ENCODE peak calls at places on chromosomes 4 and X, in four cellular contexts. One of them, this sample, is unnamed.

GRCh38 chrX:154374361-154375155 is at the start of gene FLNA:
- DNase-seq in left ventricle myocardium superior: peak
- DNase-seq in HT1080: no peak
- DNase-seq in CD8-positive, alpha-beta T cell: no peak
- DNase-seq in this sample: no peak

GRCh38 chr4:37802068-37802666 is 24.3 kb upstream of the PGM2 start:
- DNase-seq in CD8-positive, alpha-beta T cell: no peak
- DNase-seq in left ventricle myocardium superior: peak
- DNase-seq in HT1080: peak
- DNase-seq in this sample: peak

GRCh38 chr4:26839534-26839951 is 21.1 kb upstream of the STIM2 start:
- DNase-seq in HT1080: peak
- DNase-seq in CD8-positive, alpha-beta T cell: no peak
- DNase-seq in left ventricle myocardium superior: no peak
- DNase-seq in this sample: no peak

GRCh38 chr4:5470318-5470889 is 238.0 kb downstream of the EVC2 start:
- DNase-seq in CD8-positive, alpha-beta T cell: no peak
- DNase-seq in HT1080: no peak
- DNase-seq in left ventricle myocardium superior: no peak
- DNase-seq in this sample: no peak

GRCh38 chrX:13216139-13216538 is 103.7 kb downstream of the ATXN3L start:
- DNase-seq in left ventricle myocardium superior: no peak
- DNase-seq in CD8-positive, alpha-beta T cell: no peak
- DNase-seq in HT1080: no peak
- DNase-seq in this sample: no peak

GRCh38 chrX:7515681-7516413 is 327.1 kb upstream of the VCX start:
- DNase-seq in HT1080: peak
- DNase-seq in CD8-positive, alpha-beta T cell: no peak
- DNase-seq in left ventricle myocardium superior: no peak
- DNase-seq in this sample: peak

GRCh38 chr4:11106190-11106589 is 322.5 kb downstream of the HS3ST1 start:
- DNase-seq in left ventricle myocardium superior: no peak
- DNase-seq in HT1080: peak
- DNase-seq in CD8-positive, alpha-beta T cell: no peak
- DNase-seq in this sample: no peak

GRCh38 chr4:154084864-154085263 is 296.0 kb upstream of the SFRP2 start:
- DNase-seq in CD8-positive, alpha-beta T cell: no peak
- DNase-seq in left ventricle myocardium superior: no peak
- DNase-seq in HT1080: peak
- DNase-seq in this sample: no peak

GRCh38 chr4:128861856-128862518 is 52.5 kb downstream of the JADE1 start:
- DNase-seq in HT1080: no peak
- DNase-seq in CD8-positive, alpha-beta T cell: no peak
- DNase-seq in left ventricle myocardium superior: peak
- DNase-seq in this sample: no peak

GRCh38 chr4:166675411-166675810 is 558.9 kb downstream of the SPOCK3 start:
- DNase-seq in HT1080: peak
- DNase-seq in CD8-positive, alpha-beta T cell: no peak
- DNase-seq in left ventricle myocardium superior: no peak
- DNase-seq in this sample: peak

GRCh38 chr4:83548151-83548905 is 12.4 kb downstream of the GPAT3 start:
- DNase-seq in left ventricle myocardium superior: peak
- DNase-seq in CD8-positive, alpha-beta T cell: peak
- DNase-seq in HT1080: peak
- DNase-seq in this sample: peak

GRCh38 chr4:101037938-101038413 is 309.4 kb downstream of the PPP3CA start:
- DNase-seq in CD8-positive, alpha-beta T cell: no peak
- DNase-seq in HT1080: peak
- DNase-seq in left ventricle myocardium superior: no peak
- DNase-seq in this sample: no peak

GRCh38 chrX:104310084-104310483 is 55.4 kb upstream of the ESX1 start:
- DNase-seq in CD8-positive, alpha-beta T cell: no peak
- DNase-seq in left ventricle myocardium superior: no peak
- DNase-seq in HT1080: peak
- DNase-seq in this sample: peak

GRCh38 chrX:108584617-108585211 is 145.1 kb downstream of the COL4A5 start:
- DNase-seq in HT1080: peak
- DNase-seq in left ventricle myocardium superior: no peak
- DNase-seq in CD8-positive, alpha-beta T cell: no peak
- DNase-seq in this sample: peak

GRCh38 chr4:137980641-137981040 is 261.5 kb downstream of the SLC7A11 start:
- DNase-seq in CD8-positive, alpha-beta T cell: no peak
- DNase-seq in left ventricle myocardium superior: no peak
- DNase-seq in HT1080: no peak
- DNase-seq in this sample: no peak

GRCh38 chrX:13659057-13659456 is 6.1 kb downstream of the TCEANC start:
- DNase-seq in HT1080: peak
- DNase-seq in left ventricle myocardium superior: no peak
- DNase-seq in CD8-positive, alpha-beta T cell: no peak
- DNase-seq in this sample: no peak

GRCh38 chrX:134453631-134454030 is 6.3 kb upstream of the HPRT1 start:
- DNase-seq in CD8-positive, alpha-beta T cell: no peak
- DNase-seq in left ventricle myocardium superior: peak
- DNase-seq in HT1080: no peak
- DNase-seq in this sample: no peak

GRCh38 chrX:128439159-128439558 is 387.0 kb upstream of the ACTRT1 start:
- DNase-seq in left ventricle myocardium superior: no peak
- DNase-seq in CD8-positive, alpha-beta T cell: no peak
- DNase-seq in HT1080: no peak
- DNase-seq in this sample: no peak

GRCh38 chrX:57453901-57454300 is 137.9 kb upstream of the ZXDB start:
- DNase-seq in left ventricle myocardium superior: no peak
- DNase-seq in CD8-positive, alpha-beta T cell: peak
- DNase-seq in HT1080: no peak
- DNase-seq in this sample: peak

GRCh38 chr4:67451464-67451863 is 93.8 kb downstream of the CENPC start:
- DNase-seq in HT1080: no peak
- DNase-seq in left ventricle myocardium superior: no peak
- DNase-seq in CD8-positive, alpha-beta T cell: no peak
- DNase-seq in this sample: no peak

GRCh38 chr4:154677300-154677699 is 64.8 kb upstream of the FGG start:
- DNase-seq in left ventricle myocardium superior: no peak
- DNase-seq in HT1080: no peak
- DNase-seq in CD8-positive, alpha-beta T cell: no peak
- DNase-seq in this sample: no peak

GRCh38 chr4:172726001-172726423 is 442.6 kb upstream of the GALNT7 start:
- DNase-seq in CD8-positive, alpha-beta T cell: no peak
- DNase-seq in HT1080: no peak
- DNase-seq in left ventricle myocardium superior: no peak
- DNase-seq in this sample: no peak

GRCh38 chr4:182143086-182143821 is 99.9 kb upstream of the TENM3 start:
- DNase-seq in CD8-positive, alpha-beta T cell: no peak
- DNase-seq in HT1080: peak
- DNase-seq in left ventricle myocardium superior: no peak
- DNase-seq in this sample: no peak

GRCh38 chr4:16687011-16687410 is 211.4 kb downstream of the LDB2 start:
- DNase-seq in CD8-positive, alpha-beta T cell: no peak
- DNase-seq in left ventricle myocardium superior: no peak
- DNase-seq in HT1080: no peak
- DNase-seq in this sample: no peak

GRCh38 chrX:351736-352135 is 33.1 kb upstream of the GTPBP6 start:
- DNase-seq in CD8-positive, alpha-beta T cell: no peak
- DNase-seq in HT1080: no peak
- DNase-seq in left ventricle myocardium superior: peak
- DNase-seq in this sample: no peak

GRCh38 chr4:27318740-27319139 is 458.1 kb downstream of the STIM2 start:
- DNase-seq in left ventricle myocardium superior: peak
- DNase-seq in CD8-positive, alpha-beta T cell: no peak
- DNase-seq in HT1080: peak
- DNase-seq in this sample: peak

GRCh38 chr4:53196872-53197759 is 168.7 kb downstream of the SCFD2 start:
- DNase-seq in HT1080: peak
- DNase-seq in CD8-positive, alpha-beta T cell: no peak
- DNase-seq in left ventricle myocardium superior: no peak
- DNase-seq in this sample: peak

GRCh38 chr4:7637139-7637538 is 202.4 kb upstream of the PSAPL1 start:
- DNase-seq in left ventricle myocardium superior: no peak
- DNase-seq in CD8-positive, alpha-beta T cell: no peak
- DNase-seq in HT1080: no peak
- DNase-seq in this sample: no peak

GRCh38 chr4:47490550-47490949 is 5.5 kb downstream of the ATP10D start:
- DNase-seq in left ventricle myocardium superior: no peak
- DNase-seq in CD8-positive, alpha-beta T cell: no peak
- DNase-seq in HT1080: peak
- DNase-seq in this sample: peak

GRCh38 chr4:67615119-67615518 is 56.6 kb downstream of the STAP1 start:
- DNase-seq in left ventricle myocardium superior: no peak
- DNase-seq in CD8-positive, alpha-beta T cell: no peak
- DNase-seq in HT1080: no peak
- DNase-seq in this sample: no peak

GRCh38 chr4:117623321-117623720 is 411.0 kb upstream of the NDST3 start:
- DNase-seq in left ventricle myocardium superior: no peak
- DNase-seq in CD8-positive, alpha-beta T cell: no peak
- DNase-seq in HT1080: peak
- DNase-seq in this sample: no peak

GRCh38 chrX:40176256-40176978 is 78.7 kb upstream of the BCOR start:
- DNase-seq in left ventricle myocardium superior: peak
- DNase-seq in CD8-positive, alpha-beta T cell: peak
- DNase-seq in HT1080: no peak
- DNase-seq in this sample: no peak

GRCh38 chrX:150934453-150934852 is 36.0 kb upstream of the CD99L2 start:
- DNase-seq in CD8-positive, alpha-beta T cell: no peak
- DNase-seq in left ventricle myocardium superior: no peak
- DNase-seq in HT1080: peak
- DNase-seq in this sample: peak

GRCh38 chrX:46758163-46758955 is 559 bp downstream of the SLC9A7 start:
- DNase-seq in HT1080: peak
- DNase-seq in left ventricle myocardium superior: peak
- DNase-seq in CD8-positive, alpha-beta T cell: peak
- DNase-seq in this sample: no peak